ENCODE peak calls at places on chromosomes 12 and 14, in four cellular contexts. One of them, this sample, is unnamed.

GRCh38 chr14:44530482-44530881 is 23.4 kb upstream of the FSCB start:
- DNase-seq in mesendoderm: no peak
- DNase-seq in H1: no peak
- DNase-seq in H9: no peak
- DNase-seq in this sample: no peak

GRCh38 chr12:126191949-126192348 is 1126.7 kb downstream of the AACS start:
- DNase-seq in mesendoderm: no peak
- DNase-seq in H1: no peak
- DNase-seq in H9: no peak
- DNase-seq in this sample: no peak

GRCh38 chr14:71415404-71415690 is 508.1 kb downstream of the PCNX1 start:
- DNase-seq in mesendoderm: no peak
- DNase-seq in H1: no peak
- DNase-seq in H9: no peak
- DNase-seq in this sample: peak; percentile 79

GRCh38 chr14:32932921-32933622 is 5.6 kb upstream of the NPAS3 start:
- DNase-seq in mesendoderm: peak; percentile 71
- DNase-seq in H1: peak; percentile 87
- DNase-seq in H9: peak; percentile 81
- DNase-seq in this sample: no peak

GRCh38 chr12:99054601-99055128 is 409.6 kb downstream of the APAF1 start:
- DNase-seq in mesendoderm: no peak
- DNase-seq in H1: no peak
- DNase-seq in H9: no peak
- DNase-seq in this sample: no peak

GRCh38 chr14:73244541-73244940 is 7.2 kb downstream of the PAPLN start:
- DNase-seq in mesendoderm: no peak
- DNase-seq in H1: no peak
- DNase-seq in H9: no peak
- DNase-seq in this sample: no peak

GRCh38 chr14:55938249-55938791 is 179.9 kb upstream of the PELI2 start:
- DNase-seq in mesendoderm: no peak
- DNase-seq in H1: no peak
- DNase-seq in H9: no peak
- DNase-seq in this sample: peak; percentile 19

GRCh38 chr14:69101331-69101826 is 51.5 kb downstream of the DCAF5 start:
- DNase-seq in mesendoderm: peak; percentile 74
- DNase-seq in H1: no peak
- DNase-seq in H9: no peak
- DNase-seq in this sample: peak; percentile 91

GRCh38 chr14:19878029-19878642 is 3.2 kb downstream of the OR4K2 start:
- DNase-seq in mesendoderm: peak; percentile 3
- DNase-seq in H1: no peak
- DNase-seq in H9: no peak
- DNase-seq in this sample: no peak

GRCh38 chr12:46364777-46365580 is 7.6 kb downstream of the SLC38A2 start:
- DNase-seq in mesendoderm: no peak
- DNase-seq in H1: no peak
- DNase-seq in H9: no peak
- DNase-seq in this sample: peak; percentile 85

GRCh38 chr12:52975820-52976573 is 27.1 kb downstream of the KRT18 start:
- DNase-seq in mesendoderm: peak; percentile 94
- DNase-seq in H1: no peak
- DNase-seq in H9: peak; percentile 86
- DNase-seq in this sample: peak; percentile 27

GRCh38 chr12:49866859-49867579 is 24.1 kb upstream of the BCDIN3D start:
- DNase-seq in mesendoderm: peak; percentile 81
- DNase-seq in H1: peak; percentile 96
- DNase-seq in H9: peak; percentile 92
- DNase-seq in this sample: peak; percentile 46

GRCh38 chr12:68760806-68761441 is 14.9 kb downstream of the SLC35E3 start:
- DNase-seq in mesendoderm: no peak
- DNase-seq in H1: no peak
- DNase-seq in H9: no peak
- DNase-seq in this sample: no peak

GRCh38 chr12:98838282-98838681 is 193.2 kb downstream of the APAF1 start:
- DNase-seq in mesendoderm: peak; percentile 35
- DNase-seq in H1: no peak
- DNase-seq in H9: no peak
- DNase-seq in this sample: peak; percentile 2

GRCh38 chr12:54294152-54294913 is 6.5 kb downstream of the NFE2 start:
- DNase-seq in mesendoderm: peak; percentile 73
- DNase-seq in H1: peak; percentile 94
- DNase-seq in H9: peak; percentile 79
- DNase-seq in this sample: no peak

GRCh38 chr12:72330291-72330690 is 58.1 kb downstream of the TRHDE start:
- DNase-seq in mesendoderm: peak; percentile 10
- DNase-seq in H1: no peak
- DNase-seq in H9: peak; percentile 55
- DNase-seq in this sample: peak; percentile 82

GRCh38 chr14:51783765-51784164 is 76.6 kb upstream of the GNG2 start:
- DNase-seq in mesendoderm: no peak
- DNase-seq in H1: no peak
- DNase-seq in H9: no peak
- DNase-seq in this sample: peak; percentile 82

GRCh38 chr12:9786726-9787339 is 26.1 kb upstream of the CD69 start:
- DNase-seq in mesendoderm: no peak
- DNase-seq in H1: no peak
- DNase-seq in H9: no peak
- DNase-seq in this sample: no peak

GRCh38 chr14:94695231-94695630 is 74.7 kb downstream of the GSC start:
- DNase-seq in mesendoderm: no peak
- DNase-seq in H1: no peak
- DNase-seq in H9: no peak
- DNase-seq in this sample: no peak

GRCh38 chr12:84718901-84719300 is 193.7 kb downstream of the SLC6A15 start:
- DNase-seq in mesendoderm: no peak
- DNase-seq in H1: no peak
- DNase-seq in H9: no peak
- DNase-seq in this sample: no peak

GRCh38 chr14:101844219-101844618 is 82.7 kb downstream of the PPP2R5C start:
- DNase-seq in mesendoderm: no peak
- DNase-seq in H1: no peak
- DNase-seq in H9: no peak
- DNase-seq in this sample: no peak

GRCh38 chr12:94260017-94260416 is 111.6 kb downstream of the PLXNC1 start:
- DNase-seq in mesendoderm: no peak
- DNase-seq in H1: no peak
- DNase-seq in H9: no peak
- DNase-seq in this sample: no peak

GRCh38 chr14:92754956-92755355 is 6.5 kb upstream of the LGMN start:
- DNase-seq in mesendoderm: no peak
- DNase-seq in H1: no peak
- DNase-seq in H9: no peak
- DNase-seq in this sample: no peak

GRCh38 chr12:95972832-95973465 is 23.2 kb downstream of the HAL start:
- DNase-seq in mesendoderm: no peak
- DNase-seq in H1: no peak
- DNase-seq in H9: no peak
- DNase-seq in this sample: no peak

DNA sequence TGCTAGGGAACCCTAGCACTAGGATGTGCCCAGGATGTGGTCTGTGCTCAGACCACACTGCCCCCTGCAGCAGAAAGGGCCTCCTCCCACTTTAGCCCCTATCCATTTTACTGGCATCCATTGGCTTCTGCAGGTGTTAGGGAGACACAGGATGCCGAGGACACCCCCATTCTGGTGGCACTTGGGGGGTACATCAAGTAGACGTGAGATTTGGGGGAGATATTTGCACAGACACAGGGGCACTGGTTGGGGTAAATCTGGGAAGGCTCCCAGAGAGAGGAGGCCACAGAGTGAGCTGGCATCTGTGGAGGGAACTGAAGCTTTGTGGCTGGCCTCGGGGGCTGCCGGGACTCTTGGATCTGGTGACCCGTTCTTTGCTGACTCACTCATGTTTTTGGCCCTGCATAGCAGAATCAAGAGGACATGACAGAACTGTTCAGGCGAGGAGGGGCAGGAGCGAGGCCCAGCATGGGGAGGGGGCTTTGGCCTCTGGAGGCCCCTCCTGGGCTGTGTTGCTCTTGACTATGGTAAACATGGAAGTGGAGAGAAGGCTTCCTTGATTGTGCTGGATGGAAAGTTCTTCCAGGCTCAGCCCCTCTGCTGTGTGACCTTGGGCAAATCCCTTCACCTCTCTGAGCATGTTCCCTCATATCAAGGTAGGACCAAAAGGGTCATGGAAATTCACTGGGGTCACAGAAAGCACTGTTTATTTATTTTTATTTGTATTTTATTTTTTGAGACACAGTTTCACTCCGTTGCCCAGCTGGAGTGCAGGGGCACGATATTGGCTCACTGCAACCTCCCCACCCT is 1.8 kb downstream of the PLBD2 start:
- DNase-seq in mesendoderm: peak; percentile 16
- DNase-seq in H1: no peak
- DNase-seq in H9: no peak
- DNase-seq in this sample: no peak
- H4K5ac ChIP-seq in mesendoderm: no peak overlapping the region
- H4K5ac ChIP-seq in H1: no peak overlapping the region
- H4K5ac ChIP-seq in H9: no peak overlapping the region
- H4K5ac ChIP-seq in this sample: no peak overlapping the region

GRCh38 chr12:55653031-55653430 is 16.3 kb downstream of the OR10P1 start:
- DNase-seq in mesendoderm: no peak
- DNase-seq in H1: no peak
- DNase-seq in H9: no peak
- DNase-seq in this sample: no peak
- H4K5ac ChIP-seq in mesendoderm: no peak overlapping the region
- H4K5ac ChIP-seq in H1: no peak overlapping the region
- H4K5ac ChIP-seq in H9: no peak overlapping the region
- H4K5ac ChIP-seq in this sample: no peak overlapping the region

DNA sequence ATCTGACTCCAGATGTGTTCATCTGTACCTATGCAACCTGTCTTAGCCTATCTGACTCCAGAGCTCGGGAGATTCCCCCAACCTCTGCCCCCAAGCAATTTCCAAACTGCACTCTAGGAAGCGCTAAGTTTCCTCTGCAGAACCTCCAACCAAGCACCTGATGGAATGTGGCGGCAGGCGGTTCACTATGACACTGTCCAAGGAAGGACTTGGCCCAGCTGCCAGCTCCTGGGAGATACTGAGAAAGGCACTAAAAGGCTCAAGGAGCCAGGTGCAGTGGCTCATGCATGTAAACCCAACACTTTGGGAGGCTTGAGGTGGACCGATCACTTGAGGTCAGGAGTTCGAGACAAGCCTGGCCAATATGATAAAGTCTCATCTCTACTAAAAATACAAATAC is 244.0 kb downstream of the BCL11B start:
- DNase-seq in mesendoderm: peak; percentile 23
- DNase-seq in H1: no peak
- DNase-seq in H9: no peak
- DNase-seq in this sample: no peak
- H4K5ac ChIP-seq in mesendoderm: no peak overlapping the region
- H4K5ac ChIP-seq in H1: no peak overlapping the region
- H4K5ac ChIP-seq in H9: no peak overlapping the region
- H4K5ac ChIP-seq in this sample: no peak overlapping the region

GRCh38 chr14:99158150-99158549 is 113.8 kb downstream of the BCL11B start:
- DNase-seq in mesendoderm: peak; percentile 48
- DNase-seq in H1: no peak
- DNase-seq in H9: no peak
- DNase-seq in this sample: no peak

GRCh38 chr14:99157676-99158075 is 114.3 kb downstream of the BCL11B start:
- DNase-seq in mesendoderm: no peak
- DNase-seq in H1: peak; percentile 23
- DNase-seq in H9: no peak
- DNase-seq in this sample: no peak

GRCh38 chr14:99157246-99157645 is 114.8 kb downstream of the BCL11B start:
- DNase-seq in mesendoderm: no peak
- DNase-seq in H1: peak; percentile 29
- DNase-seq in H9: no peak
- DNase-seq in this sample: no peak

GRCh38 chr14:99159341-99160340 is 112.4 kb downstream of the BCL11B start:
- DNase-seq in mesendoderm: no peak
- DNase-seq in H1: peak; percentile 43
- DNase-seq in H9: peak; percentile 22
- DNase-seq in this sample: no peak

DNA sequence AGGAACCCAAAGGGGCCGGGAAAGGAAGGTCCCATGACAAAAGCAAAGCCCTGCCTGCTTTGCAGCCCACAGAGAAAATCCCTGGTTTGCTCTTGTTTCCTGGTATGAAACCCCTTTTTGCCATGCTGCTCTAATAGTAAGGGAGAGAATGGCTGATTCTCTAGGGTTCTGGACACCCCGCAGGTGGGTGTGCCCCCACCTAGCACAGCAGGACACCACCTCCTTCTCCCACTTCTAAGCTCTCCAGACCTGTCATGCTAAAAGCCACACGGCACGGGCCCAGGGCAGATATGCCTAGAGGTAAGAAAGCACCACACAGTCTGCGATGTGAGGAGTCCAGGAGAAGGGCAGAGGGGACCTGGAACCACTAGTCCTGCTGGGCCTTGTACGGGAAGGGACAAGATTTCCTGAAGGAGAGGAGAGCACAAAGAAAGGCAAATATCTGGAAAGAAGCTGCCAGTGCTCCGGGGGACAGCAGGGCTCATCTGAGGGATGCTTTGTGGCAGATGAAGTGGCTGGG is 113.3 kb downstream of the BCL11B start:
- DNase-seq in mesendoderm: no peak
- DNase-seq in H1: peak; percentile 41
- DNase-seq in H9: peak; percentile 18
- DNase-seq in this sample: no peak
- H4K5ac ChIP-seq in mesendoderm: no peak overlapping the region
- H4K5ac ChIP-seq in H1: no peak overlapping the region
- H4K5ac ChIP-seq in H9: no peak overlapping the region
- H4K5ac ChIP-seq in this sample: no peak overlapping the region

GRCh38 chr14:86911506-86911905 is 1081.5 kb downstream of the GALC start:
- DNase-seq in mesendoderm: no peak
- DNase-seq in H1: no peak
- DNase-seq in H9: no peak
- DNase-seq in this sample: no peak
- H4K5ac ChIP-seq in mesendoderm: no peak overlapping the region
- H4K5ac ChIP-seq in H1: no peak overlapping the region
- H4K5ac ChIP-seq in H9: no peak overlapping the region
- H4K5ac ChIP-seq in this sample: no peak overlapping the region

GRCh38 chr12:7078163-7078562 is 14.1 kb downstream of the C1R start:
- DNase-seq in mesendoderm: no peak
- DNase-seq in H1: no peak
- DNase-seq in H9: no peak
- DNase-seq in this sample: no peak

GRCh38 chr12:7079826-7080125 is 12.5 kb downstream of the C1R start:
- DNase-seq in mesendoderm: no peak
- DNase-seq in H1: no peak
- DNase-seq in H9: no peak
- DNase-seq in this sample: peak; percentile 76

GRCh38 chr12:7083125-7083524 is 9.1 kb downstream of the C1R start:
- DNase-seq in mesendoderm: no peak
- DNase-seq in H1: no peak
- DNase-seq in H9: no peak
- DNase-seq in this sample: no peak

GRCh38 chr12:7076493-7076892 is 15.8 kb downstream of the C1R start:
- DNase-seq in mesendoderm: no peak
- DNase-seq in H1: no peak
- DNase-seq in H9: no peak
- DNase-seq in this sample: no peak

GRCh38 chr12:7081037-7081436 is 11.2 kb downstream of the C1R start:
- DNase-seq in mesendoderm: no peak
- DNase-seq in H1: no peak
- DNase-seq in H9: no peak
- DNase-seq in this sample: no peak
- H4K5ac ChIP-seq in mesendoderm: no peak overlapping the region
- H4K5ac ChIP-seq in H1: no peak overlapping the region
- H4K5ac ChIP-seq in H9: no peak overlapping the region
- H4K5ac ChIP-seq in this sample: no peak overlapping the region

This sample was measured in IMR-90.